ENCODE peak calls at places on chromosomes 6 and 20, in five cellular contexts. V is colonic mucosa, H is adrenal gland, O is psoas muscle, C is HCT116. M is an unnamed sample. For H3K9me3 and H3K4me1, the result is how much of the 10 kb centered on the place peaks cover.

GRCh38 chr6:89951574-89952360 is 57.5 kb downstream of the GJA10 start:
- DNase-seq in O (no peak), H (no peak), V (no peak), C (no peak), M (peak)

GRCh38 chr6:85419046-85419759 is 30.7 kb upstream of the NT5E start:
- DNase-seq in V (no peak), C (no peak), O (no peak), H (no peak), M (peak)

GRCh38 chr6:35203680-35204079 is 10.1 kb upstream of the SCUBE3 start:
- DNase-seq in V (no peak), O (no peak), H (no peak), C (no peak), M (no peak)

GRCh38 chr6:41083072-41083471 is 10.3 kb downstream of the NFYA start:
- DNase-seq in H (no peak), V (no peak), C (no peak), O (no peak), M (no peak)

GRCh38 chr6:151565940-151566339 is 72.1 kb downstream of the CCDC170 start:
- DNase-seq in O (no peak), C (no peak), H (no peak), V (no peak), M (no peak)

GRCh38 chr20:38117635-38118034 is 47.4 kb downstream of the TGM2 start:
- DNase-seq in V (no peak), C (no peak), O (no peak), H (no peak), M (no peak)

GRCh38 chr6:169000022-169000421 is 253.6 kb downstream of the THBS2 start:
- DNase-seq in C (no peak), V (no peak), O (no peak), H (no peak), M (no peak)

GRCh38 chr6:10403385-10404106 is 11.3 kb downstream of the TFAP2A start:
- DNase-seq in O (no peak), C (no peak), V (no peak), H (no peak), M (no peak)

GRCh38 chr20:54611701-54612487 is 136.5 kb downstream of the DOK5 start:
- DNase-seq in V (no peak), C (no peak), H (no peak), O (no peak), M (no peak)

GRCh38 chr6:145498425-145498824 is 236.9 kb downstream of the EPM2A start:
- DNase-seq in O (no peak), H (no peak), V (no peak), C (no peak), M (no peak)

GRCh38 chr20:21430031-21430430 is 32.7 kb upstream of the NKX2-4 start:
- DNase-seq in O (no peak), V (no peak), H (no peak), C (no peak), M (no peak)

GRCh38 chr20:21421601-21422236 is 24.4 kb upstream of the NKX2-4 start:
- DNase-seq in V (no peak), H (no peak), C (no peak), O (no peak), M (no peak)

GRCh38 chr20:21424846-21425245 is 27.5 kb upstream of the NKX2-4 start:
- DNase-seq in O (no peak), H (no peak), V (no peak), C (no peak), M (no peak)
- H3K9me3 ChIP-seq in O (under half), H (under half), V (under half), C (under half), M (under half)

GRCh38 chr6:158262755-158263154 is 49.5 kb upstream of the TULP4 start:
- DNase-seq in O (no peak), H (no peak), C (no peak), V (no peak), M (no peak)
- H3K27ac ChIP-seq in O (no peak), H (no peak), C (no peak), V (no peak), M (no peak)

DNA sequence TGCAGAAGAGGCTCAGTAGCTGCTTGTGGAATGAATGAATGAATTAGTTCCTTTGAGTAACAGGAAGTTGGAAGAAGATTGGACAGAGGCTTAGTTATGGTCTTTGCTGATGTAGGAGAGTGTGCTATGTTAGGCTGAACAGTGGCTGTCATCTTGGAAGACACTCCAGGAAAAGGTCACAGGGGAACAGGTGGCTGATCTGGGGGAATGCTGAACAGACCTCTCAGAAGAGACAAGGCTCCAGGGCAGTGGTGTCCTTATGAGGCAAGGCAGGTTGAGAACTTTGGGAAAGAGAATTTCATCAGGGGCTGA is 62.3 kb downstream of the UTRN start:
- DNase-seq in V (no peak), H (no peak), C (no peak), O (no peak), M (no peak)
- H3K4me1 ChIP-seq in V (under half), H (half or more), C (under half), O (half or more), M (under half)

DNA sequence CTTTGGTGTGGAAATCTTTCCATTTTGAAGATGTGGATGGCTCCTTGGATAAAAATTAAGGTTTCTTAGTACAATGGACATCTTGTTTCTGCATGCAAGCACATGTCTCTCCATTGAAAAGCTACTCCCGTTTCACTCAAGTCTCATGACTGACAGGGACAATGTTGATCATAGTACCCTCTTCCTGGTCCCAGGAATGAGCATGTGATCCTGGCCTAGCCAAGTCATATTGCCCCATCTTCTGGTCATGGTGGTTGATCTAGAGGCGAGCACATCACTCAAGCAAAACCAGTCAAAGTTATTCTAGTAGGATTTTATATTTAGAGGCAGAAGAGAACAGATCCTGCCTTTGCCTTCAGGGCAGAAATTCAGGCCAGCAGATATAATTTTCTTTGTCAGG is 12.2 kb upstream of the CBLN4 start:
- DNase-seq in C (no peak), O (no peak), V (no peak), H (no peak), M (no peak)
- H3K9me3 ChIP-seq in C (under half), O (under half), V (under half), H (under half), M (under half)

DNA sequence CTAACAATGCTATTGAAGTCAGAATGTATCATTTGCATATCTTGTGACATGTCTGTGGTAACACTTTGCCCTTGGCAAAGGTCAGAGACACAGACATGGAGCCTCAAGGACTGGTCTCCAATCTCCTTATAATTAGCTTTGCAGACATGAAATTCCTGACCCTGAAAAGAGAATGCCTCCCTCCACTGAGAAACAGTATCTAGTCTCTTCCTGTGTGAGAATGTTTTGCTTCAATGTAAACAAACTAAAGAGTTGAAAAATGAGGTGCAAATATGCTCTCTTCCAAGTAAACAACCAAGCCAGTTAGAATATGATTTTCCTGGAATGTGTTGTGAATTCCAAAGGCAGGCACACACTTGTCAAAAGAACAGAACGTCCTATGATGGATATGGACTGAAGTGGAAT is 407.1 kb upstream of the MARCKS start:
- DNase-seq in C (no peak), V (no peak), H (peak), O (no peak), M (no peak)
- H3K27ac ChIP-seq in C (no peak), V (no peak), H (no peak), O (no peak), M (no peak)

GRCh38 chr20:49859807-49860206 is 47.2 kb downstream of the SLC9A8 start:
- DNase-seq in V (no peak), C (no peak), H (no peak), O (no peak), M (no peak)
- H3K4me1 ChIP-seq in V (under half), C (under half), H (under half), O (under half), M (under half)

DNA sequence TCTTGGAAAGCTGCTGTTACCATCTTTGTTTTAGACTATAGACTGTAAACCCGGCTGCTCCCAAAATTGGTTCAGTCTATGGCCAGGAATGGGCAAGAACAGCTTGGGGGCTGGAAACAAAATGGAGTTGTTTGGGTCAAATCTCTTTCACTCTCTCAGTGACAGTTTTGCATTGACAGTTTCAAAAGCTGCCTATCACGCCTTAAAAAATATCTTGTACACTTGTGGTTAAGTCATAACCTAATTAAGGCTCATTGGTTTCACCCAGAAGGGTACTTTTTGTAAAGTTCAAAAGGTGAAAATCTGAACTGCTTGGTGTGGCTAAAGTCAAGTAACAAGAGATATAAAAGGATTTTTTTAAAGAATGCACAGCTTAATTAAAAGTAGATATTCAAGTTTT is 76.1 kb upstream of the PRL start:
- DNase-seq in V (no peak), C (no peak), O (no peak), H (no peak), M (no peak)
- H3K9me3 ChIP-seq in V (under half), C (under half), O (under half), H (under half), M (under half)

DNA sequence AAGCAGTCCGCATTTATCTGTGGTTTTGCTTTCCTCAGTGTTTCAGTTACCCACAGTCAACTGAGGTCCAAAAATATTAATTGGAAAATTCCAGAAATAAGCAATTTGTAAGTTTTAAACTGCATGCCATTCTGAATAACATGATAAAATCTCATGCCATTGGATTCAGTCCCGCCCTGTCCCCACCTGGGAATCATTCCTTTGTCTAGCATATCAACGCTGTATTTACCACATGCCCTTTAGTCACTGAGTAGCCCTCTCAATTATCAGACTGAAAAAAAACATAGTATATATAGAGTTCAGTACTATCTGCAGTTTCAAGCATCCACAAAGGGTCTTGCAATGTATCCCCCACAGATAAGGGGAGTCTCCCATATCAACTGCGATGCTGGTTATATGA is 17.1 kb downstream of the RANBP9 start:
- DNase-seq in H (no peak), O (no peak), C (no peak), V (no peak), M (no peak)
- H3K27ac ChIP-seq in H (no peak), O (no peak), C (no peak), V (no peak), M (no peak)

GRCh38 chr20:10511507-10512231 is 76.6 kb downstream of the SLX4IP start:
- DNase-seq in O (peak), V (peak), C (peak), H (peak), M (peak)
- H3K4me1 ChIP-seq in O (under half), V (under half), C (half or more), H (half or more), M (under half)

GRCh38 chr6:83757021-83757420 is 48.1 kb upstream of the SNAP91 start:
- DNase-seq in O (no peak), H (no peak), V (no peak), C (no peak), M (no peak)
- H3K9me3 ChIP-seq in O (under half), H (under half), V (under half), C (under half), M (under half)